ENCODE peak calls at places on chromosome 4, in five cellular contexts. One of them, this sample, is unnamed.
A peak's percentile ranks its signal among the peaks of the same experiment; 100 is the strongest.

GRCh38 chr4:2790583-2791517 is 2.0 kb upstream of the SH3BP2 start:
- DNase-seq in H9: no peak
- DNase-seq in hepatocyte: peak; percentile 5
- DNase-seq in PC-3: no peak
- DNase-seq in HepG2: no peak
- DNase-seq in this sample: no peak

GRCh38 chr4:78737020-78737419 is 39.1 kb upstream of the BMP2K start:
- DNase-seq in PC-3: no peak
- DNase-seq in H9: no peak
- DNase-seq in hepatocyte: no peak
- DNase-seq in HepG2: no peak
- DNase-seq in this sample: no peak

GRCh38 chr4:113958766-113959540 is 20.5 kb downstream of the ARSJ start:
- DNase-seq in hepatocyte: peak; percentile 69
- DNase-seq in H9: no peak
- DNase-seq in PC-3: peak; percentile 96
- DNase-seq in HepG2: peak; percentile 74
- DNase-seq in this sample: peak; percentile 83

GRCh38 chr4:157980158-157980557 is 192.7 kb downstream of the GASK1B start:
- DNase-seq in H9: no peak
- DNase-seq in PC-3: no peak
- DNase-seq in hepatocyte: no peak
- DNase-seq in HepG2: no peak
- DNase-seq in this sample: no peak

GRCh38 chr4:1477045-1477905 is 71.0 kb upstream of the NKX1-1 start:
- DNase-seq in H9: no peak
- DNase-seq in hepatocyte: no peak
- DNase-seq in PC-3: no peak
- DNase-seq in HepG2: no peak
- DNase-seq in this sample: no peak

GRCh38 chr4:112817933-112818921 is 181.3 kb downstream of the LARP7 start:
- DNase-seq in hepatocyte: peak; percentile 88
- DNase-seq in PC-3: peak; percentile 34
- DNase-seq in HepG2: peak; percentile 7
- DNase-seq in H9: peak; percentile 86
- DNase-seq in this sample: peak; percentile 18

GRCh38 chr4:7828926-7829325 is 110.7 kb downstream of the AFAP1 start:
- DNase-seq in hepatocyte: no peak
- DNase-seq in PC-3: no peak
- DNase-seq in H9: no peak
- DNase-seq in HepG2: no peak
- DNase-seq in this sample: no peak

GRCh38 chr4:111228874-111229273 is 606.0 kb upstream of the PITX2 start:
- DNase-seq in HepG2: no peak
- DNase-seq in H9: no peak
- DNase-seq in PC-3: peak; percentile 11
- DNase-seq in hepatocyte: no peak
- DNase-seq in this sample: no peak

GRCh38 chr4:2902126-2902525 is 58.5 kb downstream of the ADD1 start:
- DNase-seq in HepG2: no peak
- DNase-seq in H9: no peak
- DNase-seq in PC-3: no peak
- DNase-seq in hepatocyte: no peak
- DNase-seq in this sample: no peak

GRCh38 chr4:152265149-152265621 is 270.7 kb downstream of the FBXW7 start:
- DNase-seq in hepatocyte: peak; percentile 88
- DNase-seq in H9: no peak
- DNase-seq in PC-3: peak; percentile 94
- DNase-seq in HepG2: peak; percentile 21
- DNase-seq in this sample: peak; percentile 66

GRCh38 chr4:42268824-42269223 is 116.4 kb upstream of the BEND4 start:
- DNase-seq in H9: no peak
- DNase-seq in hepatocyte: no peak
- DNase-seq in PC-3: no peak
- DNase-seq in HepG2: no peak
- DNase-seq in this sample: no peak

GRCh38 chr4:185902654-185903053 is 90.7 kb upstream of the SORBS2 start:
- DNase-seq in H9: no peak
- DNase-seq in HepG2: no peak
- DNase-seq in hepatocyte: no peak
- DNase-seq in PC-3: peak; percentile 15
- DNase-seq in this sample: no peak

GRCh38 chr4:158599150-158599549 is 72.5 kb downstream of the C4orf46 start:
- DNase-seq in HepG2: no peak
- DNase-seq in hepatocyte: no peak
- DNase-seq in PC-3: peak; percentile 13
- DNase-seq in H9: no peak
- DNase-seq in this sample: no peak

GRCh38 chr4:16196482-16197393 is 29.5 kb downstream of the TAPT1 start:
- DNase-seq in PC-3: peak; percentile 86
- DNase-seq in HepG2: peak; percentile 4
- DNase-seq in hepatocyte: peak; percentile 67
- DNase-seq in H9: no peak
- DNase-seq in this sample: peak; percentile 51

GRCh38 chr4:99855677-99856076 is 38.5 kb downstream of the LAMTOR3 start:
- DNase-seq in PC-3: no peak
- DNase-seq in hepatocyte: no peak
- DNase-seq in HepG2: no peak
- DNase-seq in H9: no peak
- DNase-seq in this sample: no peak

GRCh38 chr4:85482000-85482738 is 7.2 kb downstream of the ARHGAP24 start:
- DNase-seq in PC-3: no peak
- DNase-seq in HepG2: no peak
- DNase-seq in H9: no peak
- DNase-seq in hepatocyte: no peak
- DNase-seq in this sample: no peak

GRCh38 chr4:67909910-67910905 is 26.4 kb upstream of the TMPRSS11D start:
- DNase-seq in H9: no peak
- DNase-seq in HepG2: peak; percentile 4
- DNase-seq in hepatocyte: no peak
- DNase-seq in PC-3: peak; percentile 70
- DNase-seq in this sample: no peak

GRCh38 chr4:10765386-10765785 is 80.8 kb upstream of the CLNK start:
- DNase-seq in hepatocyte: no peak
- DNase-seq in PC-3: no peak
- DNase-seq in H9: no peak
- DNase-seq in HepG2: no peak
- DNase-seq in this sample: no peak

GRCh38 chr4:145904413-145905177 is 34.0 kb downstream of the ZNF827 start:
- DNase-seq in hepatocyte: no peak
- DNase-seq in HepG2: no peak
- DNase-seq in H9: no peak
- DNase-seq in PC-3: peak; percentile 43
- DNase-seq in this sample: no peak

GRCh38 chr4:74118600-74119351 is 19.8 kb upstream of the CXCL2 start:
- DNase-seq in H9: no peak
- DNase-seq in PC-3: no peak
- DNase-seq in hepatocyte: no peak
- DNase-seq in HepG2: no peak
- DNase-seq in this sample: no peak

GRCh38 chr4:120714581-120714980 is 207.9 kb downstream of the PRDM5 start:
- DNase-seq in HepG2: no peak
- DNase-seq in hepatocyte: no peak
- DNase-seq in PC-3: no peak
- DNase-seq in H9: no peak
- DNase-seq in this sample: no peak

GRCh38 chr4:154086247-154086646 is 297.4 kb upstream of the SFRP2 start:
- DNase-seq in H9: no peak
- DNase-seq in PC-3: peak; percentile 66
- DNase-seq in hepatocyte: no peak
- DNase-seq in HepG2: no peak
- DNase-seq in this sample: no peak

GRCh38 chr4:69120869-69121268 is 24.6 kb downstream of the UGT2B7 start:
- DNase-seq in hepatocyte: no peak
- DNase-seq in PC-3: peak; percentile 38
- DNase-seq in H9: no peak
- DNase-seq in HepG2: no peak
- DNase-seq in this sample: no peak

GRCh38 chr4:69126030-69126429 is 29.8 kb downstream of the UGT2B7 start:
- DNase-seq in H9: no peak
- DNase-seq in HepG2: no peak
- DNase-seq in PC-3: no peak
- DNase-seq in hepatocyte: no peak
- DNase-seq in this sample: no peak

GRCh38 chr4:69122476-69122875 is 26.2 kb downstream of the UGT2B7 start:
- DNase-seq in PC-3: no peak
- DNase-seq in hepatocyte: no peak
- DNase-seq in H9: no peak
- DNase-seq in HepG2: no peak
- DNase-seq in this sample: no peak

GRCh38 chr4:69124941-69125340 is 28.7 kb downstream of the UGT2B7 start:
- DNase-seq in HepG2: no peak
- DNase-seq in H9: no peak
- DNase-seq in hepatocyte: no peak
- DNase-seq in PC-3: no peak
- DNase-seq in this sample: no peak
- H3K27ac ChIP-seq in HepG2: no peak overlapping the region
- H3K27ac ChIP-seq in H9: no peak overlapping the region
- H3K27ac ChIP-seq in hepatocyte: no peak overlapping the region
- H3K27ac ChIP-seq in PC-3: no peak overlapping the region
- H3K27ac ChIP-seq in this sample: no peak overlapping the region

GRCh38 chr4:37904824-37905223 is 13.9 kb downstream of the TBC1D1 start:
- DNase-seq in PC-3: no peak
- DNase-seq in HepG2: no peak
- DNase-seq in H9: no peak
- DNase-seq in hepatocyte: no peak
- DNase-seq in this sample: no peak

GRCh38 chr4:37902738-37903693 is 12.1 kb downstream of the TBC1D1 start:
- DNase-seq in hepatocyte: no peak
- DNase-seq in PC-3: no peak
- DNase-seq in H9: no peak
- DNase-seq in HepG2: no peak
- DNase-seq in this sample: no peak

GRCh38 chr4:37903901-37904300 is 13.0 kb downstream of the TBC1D1 start:
- DNase-seq in PC-3: no peak
- DNase-seq in HepG2: no peak
- DNase-seq in H9: no peak
- DNase-seq in hepatocyte: no peak
- DNase-seq in this sample: no peak

GRCh38 chr4:37908488-37909343 is 17.8 kb downstream of the TBC1D1 start:
- DNase-seq in hepatocyte: no peak
- DNase-seq in PC-3: peak; percentile 25
- DNase-seq in HepG2: no peak
- DNase-seq in H9: no peak
- DNase-seq in this sample: no peak

DNA sequence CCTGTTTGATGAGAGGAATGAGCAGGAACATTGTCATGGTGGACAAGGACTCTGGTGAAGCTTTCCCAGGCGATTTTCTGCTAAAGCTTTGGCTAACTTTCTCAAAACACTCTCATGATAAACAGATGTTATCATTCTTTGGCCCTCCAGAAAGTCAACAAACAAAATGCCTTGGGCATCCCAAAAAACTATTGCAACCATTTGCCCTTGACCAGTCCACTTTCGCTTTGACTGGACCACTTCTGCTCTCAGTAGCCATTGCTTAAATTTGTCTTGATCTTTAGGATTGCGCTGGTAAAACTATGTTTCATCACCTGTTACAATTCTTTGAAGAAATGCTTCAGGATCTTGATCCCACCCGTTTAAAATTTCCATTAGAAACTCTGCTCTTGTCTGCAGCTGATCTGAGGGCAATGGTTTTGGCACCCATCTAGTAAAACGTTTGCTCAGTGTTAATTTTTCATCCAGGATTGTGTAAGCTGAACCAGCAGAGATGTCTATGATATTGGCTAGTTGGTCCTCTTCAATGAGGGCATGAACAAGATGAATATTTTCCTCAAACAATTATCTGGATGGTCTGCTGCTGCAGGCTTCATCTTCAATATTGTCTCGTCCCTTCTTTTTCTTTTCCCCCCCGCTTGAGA is 14.8 kb downstream of the TBC1D1 start:
- DNase-seq in H9: no peak
- DNase-seq in HepG2: no peak
- DNase-seq in hepatocyte: no peak
- DNase-seq in PC-3: no peak
- DNase-seq in this sample: no peak
- H3K4me1 ChIP-seq in H9: peaks cover 4% of the 10 kb centered on the region
- H3K4me1 ChIP-seq in HepG2: peaks cover 7% of the 10 kb centered on the region
- H3K4me1 ChIP-seq in hepatocyte: no peaks in the 10 kb centered on the region
- H3K4me1 ChIP-seq in PC-3: no peaks in the 10 kb centered on the region
- H3K4me1 ChIP-seq in this sample: no peaks in the 10 kb centered on the region

GRCh38 chr4:176780995-176781738 is 11.6 kb downstream of the VEGFC start:
- DNase-seq in hepatocyte: no peak
- DNase-seq in PC-3: peak; percentile 87
- DNase-seq in HepG2: no peak
- DNase-seq in H9: no peak
- DNase-seq in this sample: peak; percentile 64

GRCh38 chr4:176775326-176775725 is 17.4 kb downstream of the VEGFC start:
- DNase-seq in H9: no peak
- DNase-seq in PC-3: peak; percentile 37
- DNase-seq in HepG2: no peak
- DNase-seq in hepatocyte: no peak
- DNase-seq in this sample: no peak

GRCh38 chr4:176779421-176779820 is 13.3 kb downstream of the VEGFC start:
- DNase-seq in PC-3: no peak
- DNase-seq in H9: no peak
- DNase-seq in HepG2: no peak
- DNase-seq in hepatocyte: no peak
- DNase-seq in this sample: no peak

GRCh38 chr4:176778491-176778890 is 14.2 kb downstream of the VEGFC start:
- DNase-seq in HepG2: no peak
- DNase-seq in H9: no peak
- DNase-seq in hepatocyte: no peak
- DNase-seq in PC-3: peak; percentile 68
- DNase-seq in this sample: peak; percentile 40

DNA sequence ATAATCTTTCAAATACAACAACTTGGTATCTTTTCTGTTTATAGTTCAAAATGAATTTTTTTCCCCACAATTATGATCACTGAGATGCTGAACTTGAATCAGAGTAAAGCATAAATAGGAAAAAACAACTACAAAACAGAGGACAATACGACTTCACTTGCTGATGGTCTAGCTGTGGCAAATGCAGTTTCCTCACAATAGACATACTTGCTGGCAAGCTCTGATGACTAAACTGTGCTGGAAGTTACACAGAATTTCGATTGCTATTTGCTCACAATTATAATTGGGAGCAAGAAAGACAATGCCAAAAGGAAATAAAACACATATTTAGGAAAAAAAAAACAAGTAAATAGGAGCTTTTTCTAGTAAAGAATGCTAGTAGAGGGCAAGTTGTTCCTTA is 14.7 kb downstream of the VEGFC start:
- DNase-seq in PC-3: peak; percentile 32
- DNase-seq in H9: no peak
- DNase-seq in HepG2: no peak
- DNase-seq in hepatocyte: no peak
- DNase-seq in this sample: no peak
- H4K20me1 ChIP-seq in PC-3: peaks cover 42% of the 10 kb centered on the region
- H4K20me1 ChIP-seq in H9: no peaks in the 10 kb centered on the region
- H4K20me1 ChIP-seq in HepG2: no peaks in the 10 kb centered on the region
- H4K20me1 ChIP-seq in hepatocyte: no peaks in the 10 kb centered on the region
- H4K20me1 ChIP-seq in this sample: no peaks in the 10 kb centered on the region

DNA sequence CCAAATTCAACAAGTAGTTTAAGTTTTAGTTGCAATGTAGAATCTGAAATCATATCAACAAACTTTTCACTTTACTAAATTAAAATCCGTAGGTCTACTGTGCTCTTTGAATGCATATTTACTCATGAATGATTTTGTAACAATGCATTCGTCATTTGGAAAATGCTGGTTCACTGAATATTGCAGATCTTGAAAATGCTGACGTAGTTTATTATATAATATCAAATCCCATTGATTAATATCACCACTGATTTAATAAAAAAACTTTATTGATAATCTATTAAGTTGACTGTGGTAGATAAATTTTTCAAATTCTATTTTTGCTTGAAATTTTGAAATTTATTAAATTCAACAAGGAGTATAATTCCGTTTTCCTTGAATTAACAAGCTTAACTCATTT is 540.0 kb downstream of the GRID2 start:
- DNase-seq in PC-3: no peak
- DNase-seq in hepatocyte: no peak
- DNase-seq in H9: no peak
- DNase-seq in HepG2: no peak
- DNase-seq in this sample: no peak
- H3K27ac ChIP-seq in PC-3: no peak overlapping the region
- H3K27ac ChIP-seq in hepatocyte: no peak overlapping the region
- H3K27ac ChIP-seq in H9: no peak overlapping the region
- H3K27ac ChIP-seq in HepG2: no peak overlapping the region
- H3K27ac ChIP-seq in this sample: no peak overlapping the region